ENCODE peak calls at places on chromosomes 5 and 9, in nine cellular contexts. One of them, this sample, is unnamed.

GRCh38 chr9:75378036-75378435 is 289.7 kb downstream of the OSTF1 start:
- DNase-seq in NCI-H345: no peak
- DNase-seq in osteocyte: no peak
- DNase-seq in activated gamma-delta T cell treated with anti-CD3 and anti-CD28 coated beads, Interleukin-2, amount 50 U/mL, for 16 hours: no peak
- DNase-seq in HuH-7: peak; percentile 23
- DNase-seq in stimulated activated CD8-positive, alpha-beta memory T cell treated with anti-CD3 and anti-CD28 coated beads, Interleukin-15, amount 100 ng/mL, for 24 hours: no peak
- DNase-seq in stimulated activated CD4-positive, alpha-beta T cell treated with anti-CD3 and anti-CD28 coated beads, Interleukin-2, amount 100 ng/mL, for 48 hours: no peak
- DNase-seq in T-cell: no peak
- DNase-seq in amniotic stem cell: no peak
- DNase-seq in this sample: no peak

GRCh38 chr5:91670565-91670964 is 287.4 kb upstream of the ARRDC3 start:
- DNase-seq in NCI-H345: no peak
- DNase-seq in osteocyte: no peak
- DNase-seq in activated gamma-delta T cell treated with anti-CD3 and anti-CD28 coated beads, Interleukin-2, amount 50 U/mL, for 16 hours: no peak
- DNase-seq in HuH-7: no peak
- DNase-seq in stimulated activated CD8-positive, alpha-beta memory T cell treated with anti-CD3 and anti-CD28 coated beads, Interleukin-15, amount 100 ng/mL, for 24 hours: no peak
- DNase-seq in stimulated activated CD4-positive, alpha-beta T cell treated with anti-CD3 and anti-CD28 coated beads, Interleukin-2, amount 100 ng/mL, for 48 hours: no peak
- DNase-seq in T-cell: no peak
- DNase-seq in amniotic stem cell: no peak
- DNase-seq in this sample: no peak

GRCh38 chr9:114691046-114691955 is 9.3 kb upstream of the TEX48 start:
- DNase-seq in NCI-H345: no peak
- DNase-seq in osteocyte: no peak
- DNase-seq in activated gamma-delta T cell treated with anti-CD3 and anti-CD28 coated beads, Interleukin-2, amount 50 U/mL, for 16 hours: peak; percentile 55
- DNase-seq in HuH-7: no peak
- DNase-seq in stimulated activated CD8-positive, alpha-beta memory T cell treated with anti-CD3 and anti-CD28 coated beads, Interleukin-15, amount 100 ng/mL, for 24 hours: no peak
- DNase-seq in stimulated activated CD4-positive, alpha-beta T cell treated with anti-CD3 and anti-CD28 coated beads, Interleukin-2, amount 100 ng/mL, for 48 hours: peak; percentile 56
- DNase-seq in T-cell: peak; percentile 38
- DNase-seq in amniotic stem cell: peak; percentile 69
- DNase-seq in this sample: no peak

GRCh38 chr5:160899735-160900134 is 47.7 kb upstream of the ATP10B start:
- DNase-seq in NCI-H345: no peak
- DNase-seq in osteocyte: no peak
- DNase-seq in activated gamma-delta T cell treated with anti-CD3 and anti-CD28 coated beads, Interleukin-2, amount 50 U/mL, for 16 hours: no peak
- DNase-seq in HuH-7: no peak
- DNase-seq in stimulated activated CD8-positive, alpha-beta memory T cell treated with anti-CD3 and anti-CD28 coated beads, Interleukin-15, amount 100 ng/mL, for 24 hours: no peak
- DNase-seq in stimulated activated CD4-positive, alpha-beta T cell treated with anti-CD3 and anti-CD28 coated beads, Interleukin-2, amount 100 ng/mL, for 48 hours: no peak
- DNase-seq in T-cell: no peak
- DNase-seq in amniotic stem cell: no peak
- DNase-seq in this sample: no peak

GRCh38 chr9:134364391-134365114 is 38.3 kb downstream of the RXRA start:
- DNase-seq in NCI-H345: no peak
- DNase-seq in osteocyte: no peak
- DNase-seq in activated gamma-delta T cell treated with anti-CD3 and anti-CD28 coated beads, Interleukin-2, amount 50 U/mL, for 16 hours: no peak
- DNase-seq in HuH-7: peak; percentile 96
- DNase-seq in stimulated activated CD8-positive, alpha-beta memory T cell treated with anti-CD3 and anti-CD28 coated beads, Interleukin-15, amount 100 ng/mL, for 24 hours: no peak
- DNase-seq in stimulated activated CD4-positive, alpha-beta T cell treated with anti-CD3 and anti-CD28 coated beads, Interleukin-2, amount 100 ng/mL, for 48 hours: no peak
- DNase-seq in T-cell: no peak
- DNase-seq in amniotic stem cell: no peak
- DNase-seq in this sample: no peak

GRCh38 chr9:6029581-6029980 is 14.2 kb upstream of the RANBP6 start:
- DNase-seq in NCI-H345: no peak
- DNase-seq in osteocyte: no peak
- DNase-seq in activated gamma-delta T cell treated with anti-CD3 and anti-CD28 coated beads, Interleukin-2, amount 50 U/mL, for 16 hours: no peak
- DNase-seq in HuH-7: no peak
- DNase-seq in stimulated activated CD8-positive, alpha-beta memory T cell treated with anti-CD3 and anti-CD28 coated beads, Interleukin-15, amount 100 ng/mL, for 24 hours: no peak
- DNase-seq in stimulated activated CD4-positive, alpha-beta T cell treated with anti-CD3 and anti-CD28 coated beads, Interleukin-2, amount 100 ng/mL, for 48 hours: no peak
- DNase-seq in T-cell: no peak
- DNase-seq in amniotic stem cell: no peak
- DNase-seq in this sample: peak; percentile 33

GRCh38 chr5:62587737-62588136 is 9.1 kb downstream of the LRRC70 start:
- DNase-seq in NCI-H345: no peak
- DNase-seq in osteocyte: no peak
- DNase-seq in activated gamma-delta T cell treated with anti-CD3 and anti-CD28 coated beads, Interleukin-2, amount 50 U/mL, for 16 hours: no peak
- DNase-seq in HuH-7: no peak
- DNase-seq in stimulated activated CD8-positive, alpha-beta memory T cell treated with anti-CD3 and anti-CD28 coated beads, Interleukin-15, amount 100 ng/mL, for 24 hours: no peak
- DNase-seq in stimulated activated CD4-positive, alpha-beta T cell treated with anti-CD3 and anti-CD28 coated beads, Interleukin-2, amount 100 ng/mL, for 48 hours: no peak
- DNase-seq in T-cell: no peak
- DNase-seq in amniotic stem cell: no peak
- DNase-seq in this sample: peak; percentile 65

GRCh38 chr5:95817430-95817829 is 5.1 kb downstream of the GLRX start:
- DNase-seq in NCI-H345: no peak
- DNase-seq in osteocyte: no peak
- DNase-seq in activated gamma-delta T cell treated with anti-CD3 and anti-CD28 coated beads, Interleukin-2, amount 50 U/mL, for 16 hours: no peak
- DNase-seq in HuH-7: no peak
- DNase-seq in stimulated activated CD8-positive, alpha-beta memory T cell treated with anti-CD3 and anti-CD28 coated beads, Interleukin-15, amount 100 ng/mL, for 24 hours: no peak
- DNase-seq in stimulated activated CD4-positive, alpha-beta T cell treated with anti-CD3 and anti-CD28 coated beads, Interleukin-2, amount 100 ng/mL, for 48 hours: no peak
- DNase-seq in T-cell: no peak
- DNase-seq in amniotic stem cell: no peak
- DNase-seq in this sample: no peak

GRCh38 chr9:136799079-136799853 is 3.1 kb downstream of the CCDC183 start:
- DNase-seq in NCI-H345: peak; percentile 60
- DNase-seq in osteocyte: no peak
- DNase-seq in activated gamma-delta T cell treated with anti-CD3 and anti-CD28 coated beads, Interleukin-2, amount 50 U/mL, for 16 hours: no peak
- DNase-seq in HuH-7: no peak
- DNase-seq in stimulated activated CD8-positive, alpha-beta memory T cell treated with anti-CD3 and anti-CD28 coated beads, Interleukin-15, amount 100 ng/mL, for 24 hours: no peak
- DNase-seq in stimulated activated CD4-positive, alpha-beta T cell treated with anti-CD3 and anti-CD28 coated beads, Interleukin-2, amount 100 ng/mL, for 48 hours: no peak
- DNase-seq in T-cell: no peak
- DNase-seq in amniotic stem cell: no peak
- DNase-seq in this sample: peak; percentile 13

GRCh38 chr9:135480071-135480941 is 724 bp downstream of the PPP1R26 start:
- DNase-seq in NCI-H345: peak; percentile 61
- DNase-seq in osteocyte: no peak
- DNase-seq in activated gamma-delta T cell treated with anti-CD3 and anti-CD28 coated beads, Interleukin-2, amount 50 U/mL, for 16 hours: no peak
- DNase-seq in HuH-7: peak; percentile 72
- DNase-seq in stimulated activated CD8-positive, alpha-beta memory T cell treated with anti-CD3 and anti-CD28 coated beads, Interleukin-15, amount 100 ng/mL, for 24 hours: no peak
- DNase-seq in stimulated activated CD4-positive, alpha-beta T cell treated with anti-CD3 and anti-CD28 coated beads, Interleukin-2, amount 100 ng/mL, for 48 hours: no peak
- DNase-seq in T-cell: no peak
- DNase-seq in amniotic stem cell: no peak
- DNase-seq in this sample: peak; percentile 37

GRCh38 chr5:65981969-65982368 is 55.6 kb downstream of the ERBIN start:
- DNase-seq in NCI-H345: no peak
- DNase-seq in osteocyte: no peak
- DNase-seq in activated gamma-delta T cell treated with anti-CD3 and anti-CD28 coated beads, Interleukin-2, amount 50 U/mL, for 16 hours: no peak
- DNase-seq in HuH-7: no peak
- DNase-seq in stimulated activated CD8-positive, alpha-beta memory T cell treated with anti-CD3 and anti-CD28 coated beads, Interleukin-15, amount 100 ng/mL, for 24 hours: no peak
- DNase-seq in stimulated activated CD4-positive, alpha-beta T cell treated with anti-CD3 and anti-CD28 coated beads, Interleukin-2, amount 100 ng/mL, for 48 hours: no peak
- DNase-seq in T-cell: no peak
- DNase-seq in amniotic stem cell: no peak
- DNase-seq in this sample: no peak

GRCh38 chr9:68759981-68760673 is 55.1 kb downstream of the PIP5K1B start:
- DNase-seq in NCI-H345: no peak
- DNase-seq in osteocyte: no peak
- DNase-seq in activated gamma-delta T cell treated with anti-CD3 and anti-CD28 coated beads, Interleukin-2, amount 50 U/mL, for 16 hours: no peak
- DNase-seq in HuH-7: no peak
- DNase-seq in stimulated activated CD8-positive, alpha-beta memory T cell treated with anti-CD3 and anti-CD28 coated beads, Interleukin-15, amount 100 ng/mL, for 24 hours: no peak
- DNase-seq in stimulated activated CD4-positive, alpha-beta T cell treated with anti-CD3 and anti-CD28 coated beads, Interleukin-2, amount 100 ng/mL, for 48 hours: no peak
- DNase-seq in T-cell: no peak
- DNase-seq in amniotic stem cell: no peak
- DNase-seq in this sample: no peak